ENCODE peak calls at places on chromosome 13, in ten cellular contexts. I, M, D, U, H, R, E, P, N and X are unnamed samples.
A peak's percentile ranks its signal among the peaks of the same experiment; 100 is the strongest.

GRCh38 chr13:38325426-38325825 is 24.2 kb upstream of the UFM1 start:
- DNase-seq in I (no peak), M (no peak), D (no peak), U (no peak), H (no peak), R (no peak), E (no peak), P (no peak), N (no peak), X (no peak)

GRCh38 chr13:108700421-108701170 is 71.2 kb downstream of the MYO16 start:
- DNase-seq in I (no peak), M (no peak), D (no peak), U (no peak), H (no peak), R (peak; percentile 30), E (peak; percentile 82), P (peak; percentile 1), N (no peak), X (no peak)

GRCh38 chr13:75648446-75648845 is 12.3 kb downstream of the LMO7 start:
- DNase-seq in I (no peak), M (no peak), D (no peak), U (no peak), H (no peak), R (no peak), E (no peak), P (no peak), N (no peak), X (no peak)

GRCh38 chr13:91272235-91272777 is 75.2 kb upstream of the MIR17HG start:
- DNase-seq in I (no peak), M (no peak), D (no peak), U (no peak), H (no peak), R (no peak), E (no peak), P (no peak), N (no peak), X (no peak)

GRCh38 chr13:59776924-59777690 is 386.6 kb downstream of the DIAPH3 start:
- DNase-seq in I (no peak), M (no peak), D (no peak), U (no peak), H (no peak), R (no peak), E (peak; percentile 55), P (peak; percentile 34), N (no peak), X (no peak)

GRCh38 chr13:52665325-52665724 is 12.7 kb downstream of the SUGT1 start:
- DNase-seq in I (no peak), M (no peak), D (no peak), U (no peak), H (no peak), R (peak; percentile 62), E (peak; percentile 64), P (no peak), N (no peak), X (no peak)

GRCh38 chr13:32837307-32837972 is 178.8 kb upstream of the KL start:
- DNase-seq in I (no peak), M (no peak), D (no peak), U (no peak), H (no peak), R (no peak), E (no peak), P (no peak), N (no peak), X (no peak)

GRCh38 chr13:25292301-25292700 is 5.0 kb upstream of the MTMR6 start:
- DNase-seq in I (no peak), M (no peak), D (no peak), U (no peak), H (no peak), R (peak; percentile 85), E (peak; percentile 59), P (no peak), N (no peak), X (no peak)

GRCh38 chr13:112928958-112929777 is 39.8 kb upstream of the MCF2L start:
- DNase-seq in I (no peak), M (no peak), D (no peak), U (no peak), H (no peak), R (peak; percentile 14), E (peak; percentile 19), P (peak; percentile 38), N (no peak), X (peak; percentile 44)

GRCh38 chr13:25752957-25753540 is 298.8 kb downstream of the SHISA2 start:
- DNase-seq in I (no peak), M (no peak), D (no peak), U (no peak), H (no peak), R (peak; percentile 37), E (peak; percentile 82), P (peak; percentile 91), N (peak; percentile 44), X (peak; percentile 27)

GRCh38 chr13:99974939-99975561 is 3.5 kb upstream of the ZIC5 start:
- DNase-seq in I (no peak), M (no peak), D (no peak), U (no peak), H (no peak), R (no peak), E (no peak), P (no peak), N (no peak), X (no peak)

GRCh38 chr13:49821216-49821820 is 28.8 kb upstream of the KPNA3 start:
- DNase-seq in I (no peak), M (no peak), D (no peak), U (no peak), H (no peak), R (peak; percentile 85), E (no peak), P (no peak), N (no peak), X (no peak)

GRCh38 chr13:20461481-20461859 is 64.2 kb downstream of the CRYL1 start:
- DNase-seq in I (no peak), M (no peak), D (no peak), U (no peak), H (no peak), R (no peak), E (peak; percentile 92), P (peak; percentile 54), N (no peak), X (no peak)

GRCh38 chr13:113634279-113635047 is 23.5 kb downstream of the ATP4B start:
- DNase-seq in I (no peak), M (no peak), D (no peak), U (no peak), H (no peak), R (no peak), E (no peak), P (no peak), N (peak; percentile 0), X (no peak)

GRCh38 chr13:32629866-32630265 is 43.6 kb downstream of the PDS5B start:
- DNase-seq in I (no peak), M (no peak), D (no peak), U (no peak), H (no peak), R (no peak), E (no peak), P (no peak), N (no peak), X (no peak)

GRCh38 chr13:79992111-79992510 is 348.8 kb downstream of the SPRY2 start:
- DNase-seq in I (no peak), M (no peak), D (no peak), U (no peak), H (no peak), R (no peak), E (peak; percentile 63), P (no peak), N (no peak), X (no peak)

GRCh38 chr13:112879283-112879833 is 89.7 kb upstream of the MCF2L start:
- DNase-seq in I (no peak), M (no peak), D (no peak), U (no peak), H (no peak), R (no peak), E (no peak), P (no peak), N (peak; percentile 26), X (no peak)

GRCh38 chr13:57740719-57741118 is 109.2 kb downstream of the PCDH17 start:
- DNase-seq in I (no peak), M (no peak), D (no peak), U (no peak), H (no peak), R (no peak), E (no peak), P (no peak), N (peak; percentile 28), X (no peak)

GRCh38 chr13:35766663-35767062 is 290.2 kb upstream of the MAB21L1 start:
- DNase-seq in I (no peak), M (no peak), D (no peak), U (no peak), H (no peak), R (no peak), E (no peak), P (no peak), N (no peak), X (no peak)

GRCh38 chr13:76643596-76643995 is 242.6 kb downstream of the KCTD12 start:
- DNase-seq in I (no peak), M (no peak), D (no peak), U (no peak), H (no peak), R (no peak), E (peak; percentile 73), P (no peak), N (no peak), X (no peak)

GRCh38 chr13:76319921-76320320 is 566.3 kb downstream of the KCTD12 start:
- DNase-seq in I (no peak), M (no peak), D (no peak), U (no peak), H (no peak), R (no peak), E (no peak), P (no peak), N (no peak), X (no peak)

GRCh38 chr13:93413972-93414717 is 187.5 kb downstream of the GPC6 start:
- DNase-seq in I (no peak), M (no peak), D (no peak), U (no peak), H (no peak), R (no peak), E (no peak), P (no peak), N (no peak), X (no peak)

GRCh38 chr13:33676700-33677048 is 141.3 kb upstream of the RFC3 start:
- DNase-seq in I (no peak), M (no peak), D (no peak), U (no peak), H (no peak), R (peak; percentile 47), E (peak; percentile 66), P (peak; percentile 61), N (peak; percentile 31), X (peak; percentile 68)

GRCh38 chr13:32298695-32299094 is 16.5 kb downstream of the ZAR1L start:
- DNase-seq in I (no peak), M (no peak), D (no peak), U (no peak), H (no peak), R (no peak), E (no peak), P (no peak), N (no peak), X (no peak)

GRCh38 chr13:97043302-97043701 is 49.0 kb upstream of the OXGR1 start:
- DNase-seq in I (no peak), M (no peak), D (no peak), U (no peak), H (no peak), R (no peak), E (peak; percentile 28), P (peak; percentile 4), N (no peak), X (no peak)

GRCh38 chr13:80050252-80050651 is 290.7 kb downstream of the SPRY2 start:
- DNase-seq in I (no peak), M (no peak), D (no peak), U (no peak), H (no peak), R (peak; percentile 31), E (no peak), P (peak; percentile 11), N (no peak), X (no peak)

GRCh38 chr13:83450586-83450985 is 431.7 kb downstream of the SLITRK1 start:
- DNase-seq in I (no peak), M (no peak), D (no peak), U (no peak), H (no peak), R (no peak), E (no peak), P (no peak), N (no peak), X (no peak)

GRCh38 chr13:98285317-98285716 is 108.2 kb upstream of the RNF113B start:
- DNase-seq in I (no peak), M (no peak), D (no peak), U (no peak), H (no peak), R (no peak), E (no peak), P (peak; percentile 11), N (no peak), X (no peak)